ENCODE peak calls at places on chromosomes 7 and 10, in six cellular contexts. Q, H, I, S, M and Z are unnamed samples.

GRCh38 chr7:42605381-42605780 is 306.5 kb downstream of the C7orf25 start:
- DNase-seq in Q (no peak), H (no peak), I (no peak), S (no peak), M (no peak), Z (no peak)

GRCh38 chr7:87328281-87328680 is 17.2 kb upstream of the CROT start:
- DNase-seq in Q (peak), H (no peak), I (no peak), S (no peak), M (no peak), Z (peak)

GRCh38 chr10:96168546-96168945 is 38.4 kb downstream of the ZNF518A start:
- DNase-seq in Q (no peak), H (no peak), I (no peak), S (no peak), M (no peak), Z (no peak)

GRCh38 chr10:75475470-75476182 is 44.2 kb downstream of the LRMDA start:
- DNase-seq in Q (no peak), H (no peak), I (no peak), S (no peak), M (no peak), Z (no peak)

GRCh38 chr7:151383638-151384351 is 26.0 kb downstream of the WDR86 start:
- DNase-seq in Q (no peak), H (no peak), I (no peak), S (no peak), M (no peak), Z (no peak)

GRCh38 chr10:2225609-2226008 is 488.3 kb upstream of the ADARB2 start:
- DNase-seq in Q (no peak), H (no peak), I (no peak), S (no peak), M (no peak), Z (no peak)

GRCh38 chr10:89738551-89739209 is 37.3 kb downstream of the KIF20B start:
- DNase-seq in Q (no peak), H (no peak), I (no peak), S (peak), M (no peak), Z (no peak)

GRCh38 chr10:75585294-75585693 is 153.9 kb downstream of the LRMDA start:
- DNase-seq in Q (no peak), H (no peak), I (no peak), S (no peak), M (no peak), Z (no peak)

GRCh38 chr10:4234661-4235060 is 449.7 kb upstream of the KLF6 start:
- DNase-seq in Q (no peak), H (no peak), I (peak), S (no peak), M (no peak), Z (peak)

GRCh38 chr7:73342645-73343044 is 14.7 kb downstream of the FKBP6 start:
- DNase-seq in Q (peak), H (peak), I (no peak), S (no peak), M (no peak), Z (peak)

GRCh38 chr10:82969405-82969804 is 1094.4 kb downstream of the NRG3 start:
- DNase-seq in Q (no peak), H (no peak), I (no peak), S (no peak), M (no peak), Z (peak)

GRCh38 chr7:25179771-25180591 is 48.3 kb downstream of the NPVF start:
- DNase-seq in Q (peak), H (peak), I (peak), S (peak), M (peak), Z (peak)

GRCh38 chr10:12279281-12279680 is 70.1 kb upstream of the CAMK1D start:
- DNase-seq in Q (no peak), H (no peak), I (no peak), S (no peak), M (no peak), Z (peak)

GRCh38 chr7:150507947-150508602 is 6.6 kb upstream of the GIMAP7 start:
- DNase-seq in Q (no peak), H (no peak), I (no peak), S (no peak), M (no peak), Z (no peak)

GRCh38 chr10:22341190-22341935 is 3.9 kb upstream of the SPAG6 start:
- DNase-seq in Q (no peak), H (no peak), I (no peak), S (no peak), M (no peak), Z (peak)

GRCh38 chr10:124827474-124827873 is 25.9 kb downstream of the ABRAXAS2 start:
- DNase-seq in Q (no peak), H (peak), I (peak), S (no peak), M (no peak), Z (peak)

GRCh38 chr7:143285806-143286521 is 1.2 kb downstream of the TMEM139 start:
- DNase-seq in Q (no peak), H (no peak), I (no peak), S (no peak), M (no peak), Z (no peak)

GRCh38 chr7:54841772-54842707 is 83.0 kb upstream of the SEC61G start:
- DNase-seq in Q (peak), H (peak), I (peak), S (no peak), M (no peak), Z (peak)

GRCh38 chr10:102540023-102540422 is 36.3 kb downstream of the SUFU start:
- DNase-seq in Q (peak), H (peak), I (peak), S (no peak), M (no peak), Z (peak)

GRCh38 chr10:119655566-119656001 is 4.4 kb downstream of the BAG3 start:
- DNase-seq in Q (no peak), H (no peak), I (peak), S (no peak), M (no peak), Z (peak)

GRCh38 chr7:55517191-55517633 is 55.1 kb downstream of the VOPP1 start:
- DNase-seq in Q (no peak), H (no peak), I (no peak), S (peak), M (no peak), Z (peak)

GRCh38 chr7:92904292-92905131 is 68.1 kb upstream of the CDK6 start:
- DNase-seq in Q (peak), H (peak), I (peak), S (peak), M (no peak), Z (peak)

GRCh38 chr7:38463277-38464224 is 167.6 kb downstream of the AMPH start:
- DNase-seq in Q (no peak), H (no peak), I (no peak), S (peak), M (no peak), Z (peak)

GRCh38 chr10:24974978-24975377 is 22.6 kb upstream of the PRTFDC1 start:
- DNase-seq in Q (no peak), H (peak), I (no peak), S (no peak), M (no peak), Z (peak)

GRCh38 chr7:88635149-88635548 is 124.4 kb upstream of the ZNF804B start:
- DNase-seq in Q (no peak), H (no peak), I (no peak), S (no peak), M (no peak), Z (no peak)

GRCh38 chr7:151964951-151965350 is 8.7 kb downstream of the GALNTL5 start:
- DNase-seq in Q (no peak), H (no peak), I (no peak), S (no peak), M (no peak), Z (no peak)

GRCh38 chr10:33455029-33455428 is 120.6 kb upstream of the NRP1 start:
- DNase-seq in Q (no peak), H (peak), I (no peak), S (no peak), M (no peak), Z (no peak)

GRCh38 chr10:33453081-33453850 is 118.8 kb upstream of the NRP1 start:
- DNase-seq in Q (no peak), H (no peak), I (no peak), S (no peak), M (no peak), Z (peak)
- H2AFZ ChIP-seq in Q (no peak), H (no peak), I (no peak), S (no peak), M (no peak), Z (no peak)

DNA sequence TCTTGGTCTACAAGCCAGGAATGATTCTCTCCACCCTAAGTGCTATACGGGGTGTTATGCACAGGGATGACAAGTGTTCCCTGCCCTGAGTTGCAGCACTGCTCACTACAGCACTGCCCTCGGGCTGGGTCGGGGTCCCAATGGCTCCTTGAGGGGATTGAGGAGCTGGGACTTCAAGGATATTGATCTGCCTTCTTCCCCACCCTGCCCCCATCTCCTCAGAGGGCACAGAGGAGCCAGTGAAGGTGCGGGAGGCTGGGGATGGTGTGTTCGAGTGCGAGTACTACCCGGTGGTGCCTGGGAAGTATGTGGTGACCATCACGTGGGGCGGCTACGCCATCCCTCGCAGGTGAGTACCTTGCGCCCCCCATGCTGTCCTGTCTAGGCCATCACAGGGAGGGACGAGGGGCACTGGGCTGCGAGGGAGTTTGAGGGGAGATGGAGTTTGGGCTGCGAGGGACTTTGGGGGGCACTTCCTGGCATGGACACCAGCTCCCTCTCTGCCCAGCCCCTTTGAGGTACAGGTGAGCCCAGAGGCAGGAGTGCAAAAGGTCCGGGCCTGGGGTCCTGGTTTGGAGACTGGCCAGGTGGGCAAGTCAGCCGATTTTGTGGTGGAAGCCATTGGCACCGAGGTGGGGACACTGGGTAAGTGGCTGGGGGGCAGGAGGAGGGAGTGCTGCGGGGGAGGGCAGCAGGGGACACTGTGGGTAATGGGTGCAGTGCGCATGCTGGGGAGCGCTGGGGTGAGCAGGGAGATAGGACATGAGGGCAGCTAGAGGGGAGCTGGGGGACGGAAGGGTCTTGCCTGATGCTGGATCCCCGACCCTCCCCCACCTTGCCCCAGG is 10.3 kb downstream of the FLNC start:
- DNase-seq in Q (no peak), H (no peak), I (no peak), S (no peak), M (no peak), Z (no peak)
- TF ChIP-seq CEBPB in Q (no peak), H (no peak), I (no peak), S (no peak), M (no peak), Z (no peak)

GRCh38 chr7:65746398-65746669 is 126.5 kb upstream of the VKORC1L1 start:
- DNase-seq in Q (no peak), H (no peak), I (no peak), S (no peak), M (no peak), Z (peak)
- H2AFZ ChIP-seq in Q (no peak), H (no peak), I (no peak), S (no peak), M (no peak), Z (no peak)

GRCh38 chr7:17489987-17490386 is 191.5 kb downstream of the AHR start:
- DNase-seq in Q (no peak), H (no peak), I (no peak), S (no peak), M (no peak), Z (no peak)
- TF ChIP-seq CEBPB in Q (no peak), H (no peak), I (no peak), S (no peak), M (no peak), Z (no peak)

DNA sequence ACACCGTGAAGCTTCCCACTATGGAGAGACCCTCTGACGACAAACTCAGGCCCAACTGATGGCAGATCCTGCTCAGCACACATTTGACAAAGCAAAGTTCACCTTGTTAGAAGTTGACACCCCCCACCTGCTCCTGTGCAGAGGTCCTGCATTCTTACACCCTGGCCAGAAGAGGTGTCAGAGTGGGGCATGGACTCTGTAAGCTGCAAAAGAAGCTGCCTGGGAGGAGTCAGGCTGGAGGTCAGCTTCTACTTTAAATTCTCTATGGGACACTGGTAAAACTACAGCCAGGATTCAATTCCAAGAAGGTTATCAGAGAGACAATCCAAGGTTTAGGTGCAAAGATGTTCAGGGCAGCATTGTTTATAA is 20.0 kb upstream of the TNS3 start:
- DNase-seq in Q (no peak), H (peak), I (no peak), S (no peak), M (no peak), Z (no peak)
- H2AFZ ChIP-seq in Q (peak), H (peak), I (no peak), S (no peak), M (no peak), Z (peak)

GRCh38 chr7:44847509-44847919 is 373 bp downstream of the H2AZ2 start:
- DNase-seq in Q (peak), H (peak), I (peak), S (peak), M (no peak), Z (peak)

GRCh38 chr7:44847920-44848634 is at the start of gene H2AZ2:
- DNase-seq in Q (peak), H (peak), I (peak), S (peak), M (peak), Z (peak)

GRCh38 chr7:44852590-44852989 is 4.7 kb upstream of the H2AZ2 start:
- DNase-seq in Q (no peak), H (no peak), I (no peak), S (no peak), M (no peak), Z (no peak)

GRCh38 chr7:44846816-44847508 is 925 bp downstream of the H2AZ2 start:
- DNase-seq in Q (no peak), H (no peak), I (no peak), S (no peak), M (no peak), Z (no peak)

GRCh38 chr7:44849277-44850210 is 1.7 kb upstream of the H2AZ2 start:
- DNase-seq in Q (no peak), H (no peak), I (no peak), S (no peak), M (no peak), Z (peak)
- TF ChIP-seq CEBPB in Q (no peak), H (no peak), I (no peak), S (no peak), M (no peak), Z (no peak)

GRCh38 chr7:100826546-100827329 is 585 bp downstream of the EPHB4 start:
- DNase-seq in Q (no peak), H (no peak), I (no peak), S (no peak), M (peak), Z (no peak)
- H2AFZ ChIP-seq in Q (no peak), H (no peak), I (peak), S (no peak), M (no peak), Z (peak)

GRCh38 chr7:95342029-95342428 is 17.7 kb upstream of the PON1 start:
- DNase-seq in Q (no peak), H (no peak), I (no peak), S (no peak), M (no peak), Z (no peak)

GRCh38 chr7:95338832-95339231 is 14.5 kb upstream of the PON1 start:
- DNase-seq in Q (no peak), H (no peak), I (no peak), S (no peak), M (no peak), Z (no peak)

GRCh38 chr7:95340491-95340890 is 16.2 kb upstream of the PON1 start:
- DNase-seq in Q (no peak), H (no peak), I (no peak), S (no peak), M (no peak), Z (no peak)

GRCh38 chr7:95342642-95343252 is 18.4 kb upstream of the PON1 start:
- DNase-seq in Q (no peak), H (peak), I (no peak), S (no peak), M (no peak), Z (no peak)
- TF ChIP-seq CEBPB in Q (no peak), H (no peak), I (no peak), S (no peak), M (no peak), Z (no peak)